ENCODE peak calls at places on chromosome 16, in six cellular contexts. B, M, O, X, N and D are unnamed samples.

GRCh38 chr16:2710711-2711231 is 9.3 kb downstream of the PRSS27 start:
- DNase-seq in O (no peak), X (no peak), B (no peak), N (no peak), M (no peak), D (no peak)

GRCh38 chr16:70523013-70523620 is at the start of gene COG4:
- DNase-seq in X (peak), N (peak), O (peak), B (peak), M (peak), D (peak)

GRCh38 chr16:1920727-1921155 is 2.5 kb upstream of the HS3ST6 start:
- DNase-seq in M (no peak), O (peak), B (no peak), N (peak), X (no peak), D (peak)

GRCh38 chr16:50467943-50468748 is 80.0 kb upstream of the NKD1 start:
- DNase-seq in N (peak), X (no peak), O (peak), M (no peak), B (peak), D (no peak)

GRCh38 chr16:67504190-67505021 is 21.1 kb upstream of the AGRP start:
- DNase-seq in M (no peak), N (no peak), O (peak), X (no peak), B (peak), D (no peak)

GRCh38 chr16:11556945-11557720 is 29.6 kb downstream of the LITAF start:
- DNase-seq in M (no peak), N (no peak), X (no peak), B (no peak), O (no peak), D (no peak)

GRCh38 chr16:84720180-84720579 is 20.4 kb downstream of the USP10 start:
- DNase-seq in X (no peak), O (no peak), B (no peak), N (peak), M (no peak), D (no peak)

GRCh38 chr16:13269359-13269758 is 368.0 kb downstream of the SHISA9 start:
- DNase-seq in X (no peak), O (no peak), M (no peak), B (no peak), N (no peak), D (no peak)

GRCh38 chr16:85401917-85402766 is 211.0 kb upstream of the GSE1 start:
- DNase-seq in O (no peak), N (peak), B (no peak), M (no peak), X (no peak), D (no peak)

GRCh38 chr16:87951550-87952538 is 610 bp downstream of the BANP start:
- DNase-seq in X (no peak), B (peak), N (no peak), O (peak), M (no peak), D (no peak)

GRCh38 chr16:28067604-28068382 is 4.3 kb upstream of the GSG1L start:
- DNase-seq in N (no peak), X (no peak), O (no peak), M (no peak), B (no peak), D (no peak)

GRCh38 chr16:29906520-29907244 is 6.4 kb downstream of the ASPHD1 start:
- DNase-seq in X (no peak), N (no peak), B (no peak), O (no peak), M (no peak), D (no peak)

GRCh38 chr16:63617990-63618763 is 1503.7 kb downstream of the CDH11 start:
- DNase-seq in B (no peak), N (no peak), M (no peak), X (no peak), O (no peak), D (no peak)

GRCh38 chr16:62709856-62710255 is 673.6 kb upstream of the CDH8 start:
- DNase-seq in M (no peak), O (no peak), N (no peak), X (no peak), B (no peak), D (no peak)

GRCh38 chr16:10871157-10871991 is 5.6 kb upstream of the CIITA start:
- DNase-seq in B (peak), M (peak), X (peak), O (no peak), N (no peak), D (no peak)

GRCh38 chr16:67773569-67774456 is 32.5 kb downstream of the RANBP10 start:
- DNase-seq in N (no peak), X (no peak), M (no peak), O (peak), B (peak), D (no peak)

GRCh38 chr16:88941933-88942909 is 34.8 kb downstream of the CBFA2T3 start:
- DNase-seq in B (no peak), X (peak), O (no peak), M (no peak), N (peak), D (peak)

GRCh38 chr16:68079616-68080344 is 5.4 kb upstream of the NFATC3 start:
- DNase-seq in X (no peak), B (peak), N (peak), M (no peak), O (peak), D (no peak)

GRCh38 chr16:79076039-79076767 is 524.3 kb downstream of the MAF start:
- DNase-seq in N (no peak), O (no peak), M (no peak), B (no peak), X (no peak), D (no peak)
- TF ChIP-seq JUND in N (no peak), O (no peak), M (no peak), B (no peak), X (no peak), D (no peak)

DNA sequence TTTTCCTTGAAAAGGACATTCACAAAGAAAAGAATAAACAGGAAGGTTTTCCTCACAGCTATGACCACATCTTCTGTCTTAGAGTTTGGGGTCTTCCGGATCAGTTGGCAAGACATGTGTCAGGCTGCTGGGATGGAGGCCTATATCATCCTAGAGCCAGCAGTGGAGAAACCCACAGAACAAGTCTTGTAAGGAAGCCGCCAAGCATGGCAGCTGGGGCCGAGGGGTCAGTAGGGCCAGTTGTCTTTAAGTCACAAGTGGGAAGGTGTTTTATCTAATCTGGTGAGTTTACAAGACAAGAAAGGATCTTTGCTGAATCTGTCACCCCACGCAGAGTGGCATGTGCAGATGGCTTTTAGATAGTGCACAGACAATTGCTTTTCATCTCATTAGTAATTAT is 25.7 kb downstream of the SCNN1B start:
- DNase-seq in O (no peak), N (no peak), M (no peak), X (no peak), B (no peak), D (no peak)
- TF ChIP-seq JUND in O (no peak), N (no peak), M (no peak), X (no peak), B (no peak), D (no peak)

GRCh38 chr16:57130950-57131321 is 38.6 kb downstream of the CPNE2 start:
- DNase-seq in N (no peak), M (no peak), X (no peak), B (no peak), O (no peak), D (no peak)

GRCh38 chr16:57132470-57132869 is 40.1 kb downstream of the CPNE2 start:
- DNase-seq in X (no peak), M (no peak), O (no peak), B (peak), N (no peak), D (peak)

GRCh38 chr16:57133911-57134310 is 41.5 kb downstream of the CPNE2 start:
- DNase-seq in N (no peak), M (no peak), X (no peak), O (no peak), B (no peak), D (no peak)

GRCh38 chr16:57133101-57133500 is 40.7 kb downstream of the CPNE2 start:
- DNase-seq in O (no peak), B (no peak), X (no peak), M (no peak), N (no peak), D (no peak)

GRCh38 chr16:57131351-57131970 is 39.1 kb downstream of the CPNE2 start:
- DNase-seq in M (no peak), O (no peak), B (no peak), X (no peak), N (no peak), D (no peak)
- TF ChIP-seq JUND in M (no peak), O (no peak), B (no peak), X (no peak), N (no peak), D (no peak)

GRCh38 chr16:77662241-77662640 is 60.1 kb upstream of the NUDT7 start:
- DNase-seq in X (no peak), O (no peak), N (no peak), B (no peak), M (no peak), D (no peak)

GRCh38 chr16:77663711-77664110 is 58.6 kb upstream of the NUDT7 start:
- DNase-seq in X (no peak), B (no peak), O (no peak), M (no peak), N (no peak), D (no peak)

GRCh38 chr16:77657016-77657415 is 65.3 kb upstream of the NUDT7 start:
- DNase-seq in O (peak), X (peak), B (peak), N (peak), M (no peak), D (peak)

GRCh38 chr16:77660311-77660710 is 62.0 kb upstream of the NUDT7 start:
- DNase-seq in N (peak), X (peak), B (peak), O (peak), M (no peak), D (peak)
- TF ChIP-seq JUND in N (no peak), X (no peak), B (no peak), O (no peak), M (no peak), D (no peak)

GRCh38 chr16:55849536-55849935 is 16.6 kb upstream of the CES1 start:
- DNase-seq in N (no peak), B (peak), M (no peak), O (no peak), X (no peak), D (no peak)

GRCh38 chr16:55856950-55857349 is 18.2 kb downstream of the CES5A start:
- DNase-seq in X (no peak), O (no peak), N (no peak), M (no peak), B (no peak), D (no peak)

GRCh38 chr16:55853114-55853513 is 20.2 kb upstream of the CES1 start:
- DNase-seq in N (no peak), B (no peak), O (no peak), X (no peak), M (no peak), D (no peak)
- TF ChIP-seq JUND in N (no peak), B (no peak), O (no peak), X (no peak), M (no peak), D (no peak)

GRCh38 chr16:86575754-86576557 is 2.4 kb upstream of the FOXL1 start:
- DNase-seq in O (peak), B (peak), X (peak), M (no peak), N (peak), D (peak)
- TF ChIP-seq JUND in O (peak), B (no peak), X (no peak), M (no peak), N (no peak), D (no peak)